ENCODE peak calls at places on chromosomes 13 and 19, in eight cellular contexts. One of them, this sample, is unnamed.
A peak's percentile ranks its signal among the peaks of the same experiment; 100 is the strongest.

GRCh38 chr19:34461375-34462100 is 20.0 kb upstream of the WTIP start:
- DNase-seq in endodermal cell: no peak
- DNase-seq in heart left ventricle: no peak
- DNase-seq in transverse colon: no peak
- DNase-seq in CD4-positive, alpha-beta T cell: no peak
- DNase-seq in CD8-positive, alpha-beta T cell: no peak
- DNase-seq in omental fat pad: no peak
- DNase-seq in spleen: no peak
- DNase-seq in this sample: no peak

GRCh38 chr19:39969681-39970423 is 1.1 kb upstream of the PSMC4 start:
- DNase-seq in endodermal cell: no peak
- DNase-seq in transverse colon: no peak
- DNase-seq in CD8-positive, alpha-beta T cell: peak; percentile 53
- DNase-seq in omental fat pad: no peak
- DNase-seq in heart left ventricle: no peak
- DNase-seq in spleen: peak; percentile 78
- DNase-seq in CD4-positive, alpha-beta T cell: no peak
- DNase-seq in this sample: no peak

GRCh38 chr19:40691421-40692211 is 1.2 kb upstream of the NUMBL start:
- DNase-seq in endodermal cell: peak; percentile 65
- DNase-seq in transverse colon: no peak
- DNase-seq in spleen: peak; percentile 81
- DNase-seq in omental fat pad: no peak
- DNase-seq in CD8-positive, alpha-beta T cell: no peak
- DNase-seq in heart left ventricle: peak; percentile 59
- DNase-seq in CD4-positive, alpha-beta T cell: no peak
- DNase-seq in this sample: no peak

GRCh38 chr13:71751074-71751473 is 115.9 kb downstream of the DACH1 start:
- DNase-seq in omental fat pad: no peak
- DNase-seq in endodermal cell: no peak
- DNase-seq in transverse colon: no peak
- DNase-seq in CD4-positive, alpha-beta T cell: no peak
- DNase-seq in heart left ventricle: no peak
- DNase-seq in CD8-positive, alpha-beta T cell: no peak
- DNase-seq in spleen: no peak
- DNase-seq in this sample: no peak

GRCh38 chr13:63393112-63393511 is 1977.5 kb upstream of the PCDH20 start:
- DNase-seq in transverse colon: no peak
- DNase-seq in endodermal cell: no peak
- DNase-seq in CD8-positive, alpha-beta T cell: no peak
- DNase-seq in spleen: no peak
- DNase-seq in omental fat pad: no peak
- DNase-seq in heart left ventricle: no peak
- DNase-seq in CD4-positive, alpha-beta T cell: no peak
- DNase-seq in this sample: no peak

GRCh38 chr13:44917589-44918322 is 71.5 kb downstream of the NUFIP1 start:
- DNase-seq in heart left ventricle: peak; percentile 97
- DNase-seq in endodermal cell: peak; percentile 98
- DNase-seq in CD4-positive, alpha-beta T cell: peak; percentile 96
- DNase-seq in omental fat pad: peak; percentile 85
- DNase-seq in CD8-positive, alpha-beta T cell: peak; percentile 99
- DNase-seq in spleen: peak; percentile 98
- DNase-seq in transverse colon: peak; percentile 98
- DNase-seq in this sample: peak; percentile 98

GRCh38 chr13:74325106-74325505 is 190.9 kb upstream of the KLF12 start:
- DNase-seq in heart left ventricle: no peak
- DNase-seq in endodermal cell: no peak
- DNase-seq in omental fat pad: no peak
- DNase-seq in transverse colon: no peak
- DNase-seq in spleen: no peak
- DNase-seq in CD8-positive, alpha-beta T cell: no peak
- DNase-seq in CD4-positive, alpha-beta T cell: no peak
- DNase-seq in this sample: no peak

GRCh38 chr13:44734204-44734707 is 158.1 kb upstream of the TSC22D1 start:
- DNase-seq in endodermal cell: no peak
- DNase-seq in CD8-positive, alpha-beta T cell: no peak
- DNase-seq in omental fat pad: no peak
- DNase-seq in CD4-positive, alpha-beta T cell: no peak
- DNase-seq in spleen: no peak
- DNase-seq in transverse colon: no peak
- DNase-seq in heart left ventricle: peak; percentile 75
- DNase-seq in this sample: no peak

GRCh38 chr13:99601535-99601934 is 100.3 kb downstream of the TM9SF2 start:
- DNase-seq in transverse colon: no peak
- DNase-seq in CD4-positive, alpha-beta T cell: no peak
- DNase-seq in CD8-positive, alpha-beta T cell: no peak
- DNase-seq in endodermal cell: no peak
- DNase-seq in omental fat pad: no peak
- DNase-seq in heart left ventricle: no peak
- DNase-seq in spleen: no peak
- DNase-seq in this sample: no peak

GRCh38 chr13:74134777-74135305 is 637 bp upstream of the KLF12 start:
- DNase-seq in endodermal cell: no peak
- DNase-seq in heart left ventricle: peak; percentile 81
- DNase-seq in CD8-positive, alpha-beta T cell: peak; percentile 77
- DNase-seq in omental fat pad: no peak
- DNase-seq in CD4-positive, alpha-beta T cell: peak; percentile 43
- DNase-seq in spleen: no peak
- DNase-seq in transverse colon: peak; percentile 75
- DNase-seq in this sample: peak; percentile 62

GRCh38 chr13:98997738-98998641 is 20.1 kb upstream of the DOCK9 start:
- DNase-seq in transverse colon: no peak
- DNase-seq in heart left ventricle: no peak
- DNase-seq in CD8-positive, alpha-beta T cell: no peak
- DNase-seq in endodermal cell: peak; percentile 30
- DNase-seq in CD4-positive, alpha-beta T cell: no peak
- DNase-seq in omental fat pad: no peak
- DNase-seq in spleen: no peak
- DNase-seq in this sample: no peak

GRCh38 chr19:4191044-4191443 is 8.6 kb downstream of the ANKRD24 start:
- DNase-seq in endodermal cell: no peak
- DNase-seq in spleen: no peak
- DNase-seq in heart left ventricle: no peak
- DNase-seq in CD8-positive, alpha-beta T cell: no peak
- DNase-seq in omental fat pad: no peak
- DNase-seq in CD4-positive, alpha-beta T cell: no peak
- DNase-seq in transverse colon: no peak
- DNase-seq in this sample: no peak

GRCh38 chr13:113926951-113927660 is 46.8 kb downstream of the C13orf46 start:
- DNase-seq in endodermal cell: peak; percentile 28
- DNase-seq in spleen: peak; percentile 49
- DNase-seq in CD4-positive, alpha-beta T cell: no peak
- DNase-seq in transverse colon: no peak
- DNase-seq in CD8-positive, alpha-beta T cell: peak; percentile 39
- DNase-seq in omental fat pad: peak; percentile 5
- DNase-seq in heart left ventricle: peak; percentile 72
- DNase-seq in this sample: peak; percentile 7

GRCh38 chr13:111284579-111284978 is 35.9 kb upstream of the TEX29 start:
- DNase-seq in transverse colon: no peak
- DNase-seq in CD8-positive, alpha-beta T cell: no peak
- DNase-seq in heart left ventricle: no peak
- DNase-seq in endodermal cell: no peak
- DNase-seq in omental fat pad: no peak
- DNase-seq in spleen: no peak
- DNase-seq in CD4-positive, alpha-beta T cell: no peak
- DNase-seq in this sample: no peak

DNA sequence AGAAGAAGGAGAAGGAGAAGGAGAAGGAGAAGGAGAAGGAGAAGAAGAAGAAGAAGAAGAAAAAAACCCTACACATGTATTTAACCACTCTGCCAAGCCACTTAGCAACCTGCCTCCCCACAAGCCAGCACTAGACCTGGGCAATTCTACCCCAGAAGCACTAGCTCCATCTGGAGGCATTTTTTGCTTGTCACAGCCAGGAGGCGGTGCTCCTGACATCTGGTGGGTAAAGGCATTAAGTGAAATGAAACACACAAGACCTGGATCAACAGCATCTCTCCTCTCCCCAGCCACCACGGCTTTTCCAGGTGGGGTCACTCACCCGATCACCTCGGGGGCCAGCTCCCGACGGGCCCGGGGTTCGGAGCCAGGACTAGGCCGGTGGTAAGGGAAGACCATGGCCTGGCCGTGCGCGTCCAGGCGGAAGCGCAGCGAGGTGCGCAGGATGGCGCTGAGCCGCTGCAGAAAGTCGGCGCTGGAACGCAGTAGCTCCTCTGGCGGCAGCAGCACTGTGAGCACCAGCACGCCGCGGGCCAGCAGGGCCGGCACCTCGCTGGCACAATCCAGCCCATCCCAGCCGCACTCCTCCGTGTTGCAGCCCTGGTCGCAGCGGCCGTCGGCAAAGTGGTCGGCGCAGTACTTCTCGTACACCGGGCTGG is 26.9 kb downstream of the NOTCH3 start:
- DNase-seq in endodermal cell: no peak
- DNase-seq in omental fat pad: no peak
- DNase-seq in transverse colon: no peak
- DNase-seq in heart left ventricle: no peak
- DNase-seq in spleen: no peak
- DNase-seq in CD4-positive, alpha-beta T cell: no peak
- DNase-seq in CD8-positive, alpha-beta T cell: no peak
- DNase-seq in this sample: no peak
- TF ChIP-seq CTCF in endodermal cell: peak; percentile 38
- TF ChIP-seq CTCF in omental fat pad: no peak
- TF ChIP-seq CTCF in transverse colon: no peak
- TF ChIP-seq CTCF in heart left ventricle: no peak
- TF ChIP-seq CTCF in spleen: no peak
- TF ChIP-seq CTCF in CD4-positive, alpha-beta T cell: no peak
- TF ChIP-seq CTCF in CD8-positive, alpha-beta T cell: no peak
- TF ChIP-seq CTCF in this sample: no peak

DNA sequence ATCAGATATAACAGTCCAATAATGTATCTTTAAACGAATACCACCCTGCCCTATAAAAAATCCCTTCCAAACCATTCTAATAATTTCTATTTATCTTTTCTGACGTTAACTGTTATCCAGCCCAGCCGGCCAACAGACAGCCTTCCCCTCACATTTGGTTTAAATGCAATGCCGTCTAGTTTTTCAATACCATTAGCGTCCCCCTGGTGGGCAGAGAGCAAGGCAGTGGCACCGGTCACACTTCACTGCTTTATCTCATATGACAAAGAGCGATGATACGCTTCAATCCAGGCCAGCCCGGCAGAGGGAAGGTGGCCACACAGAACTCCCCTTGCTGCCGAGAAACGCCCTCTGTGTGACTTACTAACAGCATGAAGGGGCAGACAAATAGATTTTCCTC is 402.1 kb upstream of the ZNF507 start:
- DNase-seq in transverse colon: no peak
- DNase-seq in heart left ventricle: no peak
- DNase-seq in CD4-positive, alpha-beta T cell: no peak
- DNase-seq in spleen: no peak
- DNase-seq in omental fat pad: no peak
- DNase-seq in endodermal cell: peak; percentile 60
- DNase-seq in CD8-positive, alpha-beta T cell: no peak
- DNase-seq in this sample: no peak
- TF ChIP-seq CTCF in transverse colon: no peak
- TF ChIP-seq CTCF in heart left ventricle: no peak
- TF ChIP-seq CTCF in CD4-positive, alpha-beta T cell: no peak
- TF ChIP-seq CTCF in spleen: no peak
- TF ChIP-seq CTCF in omental fat pad: no peak
- TF ChIP-seq CTCF in endodermal cell: peak; percentile 66
- TF ChIP-seq CTCF in CD8-positive, alpha-beta T cell: no peak
- TF ChIP-seq CTCF in this sample: no peak

GRCh38 chr19:18939163-18939562 is 1.9 kb downstream of the HOMER3 start:
- DNase-seq in endodermal cell: no peak
- DNase-seq in heart left ventricle: no peak
- DNase-seq in CD8-positive, alpha-beta T cell: no peak
- DNase-seq in transverse colon: no peak
- DNase-seq in spleen: no peak
- DNase-seq in omental fat pad: no peak
- DNase-seq in CD4-positive, alpha-beta T cell: no peak
- DNase-seq in this sample: no peak

GRCh38 chr19:18939922-18940775 is 868 bp downstream of the HOMER3 start:
- DNase-seq in transverse colon: peak; percentile 60
- DNase-seq in spleen: peak; percentile 83
- DNase-seq in heart left ventricle: peak; percentile 74
- DNase-seq in omental fat pad: no peak
- DNase-seq in CD4-positive, alpha-beta T cell: no peak
- DNase-seq in endodermal cell: peak; percentile 81
- DNase-seq in CD8-positive, alpha-beta T cell: no peak
- DNase-seq in this sample: no peak

GRCh38 chr19:18941628-18942354 is 774 bp upstream of the HOMER3 start:
- DNase-seq in transverse colon: no peak
- DNase-seq in CD4-positive, alpha-beta T cell: no peak
- DNase-seq in omental fat pad: no peak
- DNase-seq in spleen: no peak
- DNase-seq in CD8-positive, alpha-beta T cell: no peak
- DNase-seq in heart left ventricle: no peak
- DNase-seq in endodermal cell: peak; percentile 59
- DNase-seq in this sample: no peak

GRCh38 chr19:18942692-18943091 is 1.7 kb upstream of the HOMER3 start:
- DNase-seq in heart left ventricle: no peak
- DNase-seq in CD4-positive, alpha-beta T cell: no peak
- DNase-seq in transverse colon: no peak
- DNase-seq in omental fat pad: no peak
- DNase-seq in spleen: no peak
- DNase-seq in CD8-positive, alpha-beta T cell: no peak
- DNase-seq in endodermal cell: no peak
- DNase-seq in this sample: no peak

GRCh38 chr19:18940791-18941627 is at the start of gene HOMER3:
- DNase-seq in spleen: peak; percentile 95
- DNase-seq in transverse colon: peak; percentile 85
- DNase-seq in endodermal cell: peak; percentile 88
- DNase-seq in omental fat pad: peak; percentile 85
- DNase-seq in CD4-positive, alpha-beta T cell: peak; percentile 77
- DNase-seq in CD8-positive, alpha-beta T cell: peak; percentile 85
- DNase-seq in heart left ventricle: peak; percentile 92
- DNase-seq in this sample: peak; percentile 62
- TF ChIP-seq CTCF in spleen: peak; percentile 58
- TF ChIP-seq CTCF in transverse colon: peak; percentile 42
- TF ChIP-seq CTCF in endodermal cell: peak; percentile 25
- TF ChIP-seq CTCF in omental fat pad: no peak
- TF ChIP-seq CTCF in CD4-positive, alpha-beta T cell: peak; percentile 10
- TF ChIP-seq CTCF in CD8-positive, alpha-beta T cell: no peak
- TF ChIP-seq CTCF in heart left ventricle: peak; percentile 31
- TF ChIP-seq CTCF in this sample: no peak

GRCh38 chr19:58277197-58277596 is 1.6 kb upstream of the ZNF8 start:
- DNase-seq in spleen: no peak
- DNase-seq in omental fat pad: no peak
- DNase-seq in transverse colon: no peak
- DNase-seq in heart left ventricle: no peak
- DNase-seq in CD8-positive, alpha-beta T cell: no peak
- DNase-seq in endodermal cell: no peak
- DNase-seq in CD4-positive, alpha-beta T cell: no peak
- DNase-seq in this sample: no peak

GRCh38 chr19:58279042-58279924 is 528 bp downstream of the ZNF8 start:
- DNase-seq in CD4-positive, alpha-beta T cell: no peak
- DNase-seq in CD8-positive, alpha-beta T cell: no peak
- DNase-seq in heart left ventricle: peak; percentile 88
- DNase-seq in transverse colon: peak; percentile 63
- DNase-seq in spleen: no peak
- DNase-seq in endodermal cell: peak; percentile 89
- DNase-seq in omental fat pad: peak; percentile 81
- DNase-seq in this sample: no peak

GRCh38 chr19:58277748-58278147 is 1.0 kb upstream of the ZNF8 start:
- DNase-seq in omental fat pad: no peak
- DNase-seq in spleen: no peak
- DNase-seq in CD4-positive, alpha-beta T cell: no peak
- DNase-seq in endodermal cell: no peak
- DNase-seq in transverse colon: no peak
- DNase-seq in CD8-positive, alpha-beta T cell: no peak
- DNase-seq in heart left ventricle: no peak
- DNase-seq in this sample: no peak

GRCh38 chr19:58279925-58280316 is 1.2 kb downstream of the ZNF8 start:
- DNase-seq in CD4-positive, alpha-beta T cell: no peak
- DNase-seq in CD8-positive, alpha-beta T cell: no peak
- DNase-seq in omental fat pad: no peak
- DNase-seq in heart left ventricle: no peak
- DNase-seq in spleen: no peak
- DNase-seq in transverse colon: no peak
- DNase-seq in endodermal cell: no peak
- DNase-seq in this sample: no peak

GRCh38 chr19:58278156-58279041 is at the start of gene ZNF8:
- DNase-seq in CD8-positive, alpha-beta T cell: peak; percentile 99
- DNase-seq in heart left ventricle: peak; percentile 98
- DNase-seq in transverse colon: peak; percentile 98
- DNase-seq in CD4-positive, alpha-beta T cell: peak; percentile 98
- DNase-seq in omental fat pad: peak; percentile 92
- DNase-seq in endodermal cell: peak; percentile 99
- DNase-seq in spleen: peak; percentile 98
- DNase-seq in this sample: peak; percentile 93
- TF ChIP-seq CTCF in CD8-positive, alpha-beta T cell: no peak
- TF ChIP-seq CTCF in heart left ventricle: no peak
- TF ChIP-seq CTCF in transverse colon: no peak
- TF ChIP-seq CTCF in CD4-positive, alpha-beta T cell: no peak
- TF ChIP-seq CTCF in omental fat pad: no peak
- TF ChIP-seq CTCF in endodermal cell: no peak
- TF ChIP-seq CTCF in spleen: peak; percentile 31
- TF ChIP-seq CTCF in this sample: no peak

This sample was measured in natural killer cell.